ENCODE peak calls at places on chromosomes 4 and X, in five cellular contexts. K is transverse colon, R is IMR-90, I is heart left ventricle, U is right lobe of liver. G is an unnamed sample.

GRCh38 chr4:22237155-22237751 is 278.6 kb downstream of the ADGRA3 start:
- DNase-seq in K (peak), R (peak), I (no peak), U (peak), G (peak)

GRCh38 chr4:30757357-30757756 is 37.2 kb downstream of the PCDH7 start:
- DNase-seq in K (no peak), R (peak), I (no peak), U (no peak), G (no peak)

GRCh38 chr4:97153042-97153441 is 990.2 kb downstream of the STPG2 start:
- DNase-seq in K (no peak), R (no peak), I (no peak), U (no peak), G (no peak)

GRCh38 chr4:22897520-22898108 is 204.9 kb downstream of the GBA3 start:
- DNase-seq in K (peak), R (peak), I (no peak), U (no peak), G (peak)

GRCh38 chr4:73434311-73434710 is 1.7 kb upstream of the AFP start:
- DNase-seq in K (no peak), R (peak), I (no peak), U (no peak), G (no peak)

GRCh38 chr4:168585168-168586091 is 88.6 kb downstream of the PALLD start:
- DNase-seq in K (peak), R (peak), I (peak), U (peak), G (no peak)

GRCh38 chr4:40438384-40439026 is 103.4 kb downstream of the CHRNA9 start:
- DNase-seq in K (no peak), R (no peak), I (no peak), U (no peak), G (no peak)

GRCh38 chr4:142719854-142720541 is 126.1 kb downstream of the INPP4B start:
- DNase-seq in K (no peak), R (peak), I (no peak), U (no peak), G (peak)

GRCh38 chrX:97828454-97828853 is 944.7 kb downstream of the RPA4 start:
- DNase-seq in K (no peak), R (no peak), I (no peak), U (no peak), G (no peak)

GRCh38 chrX:46737462-46737861 is 21.5 kb downstream of the SLC9A7 start:
- DNase-seq in K (no peak), R (peak), I (no peak), U (no peak), G (no peak)

GRCh38 chr4:83112678-83113428 is 1.7 kb downstream of the PLAC8 start:
- DNase-seq in K (peak), R (peak), I (no peak), U (no peak), G (peak)

GRCh38 chrX:74251006-74251930 is 52.7 kb upstream of the ZCCHC13 start:
- DNase-seq in K (peak), R (peak), I (no peak), U (no peak), G (no peak)

GRCh38 chr4:149140841-149141240 is 674.8 kb downstream of the IQCM start:
- DNase-seq in K (no peak), R (peak), I (no peak), U (no peak), G (no peak)

GRCh38 chrX:73876897-73877296 is 313.9 kb downstream of the CHIC1 start:
- DNase-seq in K (no peak), R (no peak), I (no peak), U (no peak), G (no peak)

GRCh38 chr4:24080871-24081270 is 191.0 kb upstream of the PPARGC1A start:
- DNase-seq in K (no peak), R (no peak), I (no peak), U (no peak), G (no peak)

GRCh38 chr4:127781303-127782024 is 658 bp upstream of the HSPA4L start:
- DNase-seq in K (peak), R (peak), I (peak), U (peak), G (peak)

GRCh38 chr4:112967109-112967508 is 82.3 kb upstream of the ANK2 start:
- DNase-seq in K (no peak), R (no peak), I (no peak), U (no peak), G (no peak)

GRCh38 chrX:153055827-153056748 is at the start of gene PNMA3:
- DNase-seq in K (no peak), R (no peak), I (peak), U (no peak), G (no peak)

GRCh38 chr4:4762909-4763814 is 96.3 kb upstream of the MSX1 start:
- DNase-seq in K (no peak), R (peak), I (no peak), U (no peak), G (peak)

GRCh38 chrX:41449615-41450014 is 2.5 kb downstream of the NYX start:
- DNase-seq in K (no peak), R (peak), I (no peak), U (no peak), G (no peak)

GRCh38 chr4:24104173-24104572 is 214.3 kb upstream of the PPARGC1A start:
- DNase-seq in K (no peak), R (peak), I (no peak), U (peak), G (no peak)

GRCh38 chr4:141807501-141807900 is 171.1 kb downstream of the IL15 start:
- DNase-seq in K (no peak), R (peak), I (no peak), U (no peak), G (no peak)

GRCh38 chr4:186844059-186844681 is 120.5 kb upstream of the FAT1 start:
- DNase-seq in K (no peak), R (peak), I (no peak), U (no peak), G (no peak)

GRCh38 chrX:126551725-126552312 is 795 bp downstream of the DCAF12L1 start:
- DNase-seq in K (no peak), R (no peak), I (no peak), U (no peak), G (no peak)

GRCh38 chrX:40008841-40009461 is 88.8 kb downstream of the BCOR start:
- DNase-seq in K (peak), R (no peak), I (peak), U (peak), G (no peak)

GRCh38 chrX:153879741-153880439 is 6.1 kb downstream of the L1CAM start:
- DNase-seq in K (no peak), R (no peak), I (no peak), U (no peak), G (no peak)

GRCh38 chr4:102554482-102554881 is 53.3 kb downstream of the NFKB1 start:
- DNase-seq in K (peak), R (peak), I (peak), U (no peak), G (no peak)

GRCh38 chrX:153769865-153770605 is 6.0 kb downstream of the PLXNB3 start:
- DNase-seq in K (peak), R (no peak), I (peak), U (no peak), G (no peak)

GRCh38 chr4:866761-867390 is 40.9 kb upstream of the CPLX1 start:
- DNase-seq in K (no peak), R (no peak), I (no peak), U (no peak), G (peak)

GRCh38 chrX:10190367-10190766 is 33.6 kb downstream of the CLCN4 start:
- DNase-seq in K (peak), R (peak), I (no peak), U (no peak), G (no peak)

GRCh38 chr4:130197946-130198345 is 1102.0 kb downstream of the C4orf33 start:
- DNase-seq in K (no peak), R (no peak), I (no peak), U (no peak), G (no peak)

GRCh38 chr4:13766722-13767495 is 139.4 kb upstream of the BOD1L1 start:
- DNase-seq in K (no peak), R (no peak), I (no peak), U (no peak), G (no peak)

GRCh38 chrX:136064661-136065043 is 79.4 kb downstream of the SLC9A6 start:
- DNase-seq in K (no peak), R (peak), I (no peak), U (no peak), G (no peak)

GRCh38 chr4:37324526-37324925 is 80.0 kb downstream of the NWD2 start:
- DNase-seq in K (no peak), R (no peak), I (no peak), U (no peak), G (no peak)

GRCh38 chr4:172786039-172786792 is 382.4 kb upstream of the GALNT7 start:
- DNase-seq in K (no peak), R (peak), I (no peak), U (no peak), G (no peak)

GRCh38 chr4:150127757-150128156 is 49.5 kb downstream of the DCLK2 start:
- DNase-seq in K (no peak), R (peak), I (no peak), U (no peak), G (no peak)

GRCh38 chrX:41481264-41482109 is 34.3 kb downstream of the NYX start:
- DNase-seq in K (no peak), R (no peak), I (no peak), U (no peak), G (peak)

GRCh38 chrX:152637649-152638442 is at the start of gene GABRQ:
- DNase-seq in K (peak), R (no peak), I (no peak), U (peak), G (no peak)

GRCh38 chrX:155966876-155967275 is 30.6 kb upstream of the IL9R start:
- DNase-seq in K (peak), R (no peak), I (no peak), U (no peak), G (no peak)

GRCh38 chr4:27916432-27917184 is 1056.0 kb downstream of the STIM2 start:
- DNase-seq in K (no peak), R (no peak), I (peak), U (no peak), G (no peak)
- TF ChIP-seq POLR2A in K (no peak), R (no peak), I (no peak), U (no peak), G (no peak)

DNA sequence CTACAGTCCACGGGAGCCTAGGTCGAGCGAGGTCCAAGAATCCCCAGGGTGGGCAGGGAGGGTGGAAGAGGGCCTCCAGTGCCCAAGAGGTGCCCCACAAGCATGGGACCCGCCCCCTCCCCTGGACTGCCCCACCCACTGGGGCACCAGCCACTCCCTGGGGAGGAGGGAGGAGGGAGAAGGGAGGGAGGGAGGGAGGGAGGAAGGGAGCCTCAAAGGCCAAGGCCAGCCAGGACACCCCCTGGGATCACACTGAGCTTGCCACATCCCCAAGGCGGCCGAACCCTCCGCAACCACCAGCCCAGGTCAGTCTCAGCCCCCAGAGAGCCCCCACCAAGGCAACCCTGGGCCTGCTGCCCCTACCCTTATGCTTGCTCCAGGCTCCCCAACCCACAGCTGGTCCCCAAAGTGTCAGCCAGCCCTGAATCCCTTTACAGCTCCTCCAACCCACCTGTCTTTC is at the start of gene GATA1:
- DNase-seq in K (no peak), R (no peak), I (no peak), U (no peak), G (no peak)
- TF ChIP-seq POLR2A in K (no peak), R (no peak), I (no peak), U (no peak), G (no peak)

GRCh38 chr4:55397521-55398321 is 2.0 kb downstream of the TMEM165 start:
- DNase-seq in K (no peak), R (peak), I (no peak), U (no peak), G (no peak)
- TF ChIP-seq POLR2A in K (peak), R (peak), I (no peak), U (no peak), G (no peak)

GRCh38 chr4:71130827-71131603 is 137.6 kb downstream of the DCK start:
- DNase-seq in K (no peak), R (peak), I (no peak), U (no peak), G (no peak)
- TF ChIP-seq POLR2A in K (no peak), R (no peak), I (no peak), U (no peak), G (no peak)

GRCh38 chr4:6894528-6895498 is 14.8 kb upstream of the TBC1D14 start:
- DNase-seq in K (peak), R (no peak), I (no peak), U (no peak), G (no peak)

GRCh38 chr4:6892909-6893202 is 16.8 kb upstream of the TBC1D14 start:
- DNase-seq in K (no peak), R (no peak), I (no peak), U (no peak), G (no peak)

GRCh38 chr4:6892190-6892908 is 17.3 kb upstream of the TBC1D14 start:
- DNase-seq in K (peak), R (peak), I (peak), U (peak), G (no peak)

GRCh38 chr4:6894086-6894478 is 15.5 kb upstream of the TBC1D14 start:
- DNase-seq in K (peak), R (no peak), I (no peak), U (no peak), G (no peak)

GRCh38 chr4:6893449-6894085 is 16.1 kb upstream of the TBC1D14 start:
- DNase-seq in K (peak), R (peak), I (no peak), U (peak), G (no peak)
- TF ChIP-seq POLR2A in K (no peak), R (no peak), I (no peak), U (peak), G (no peak)

DNA sequence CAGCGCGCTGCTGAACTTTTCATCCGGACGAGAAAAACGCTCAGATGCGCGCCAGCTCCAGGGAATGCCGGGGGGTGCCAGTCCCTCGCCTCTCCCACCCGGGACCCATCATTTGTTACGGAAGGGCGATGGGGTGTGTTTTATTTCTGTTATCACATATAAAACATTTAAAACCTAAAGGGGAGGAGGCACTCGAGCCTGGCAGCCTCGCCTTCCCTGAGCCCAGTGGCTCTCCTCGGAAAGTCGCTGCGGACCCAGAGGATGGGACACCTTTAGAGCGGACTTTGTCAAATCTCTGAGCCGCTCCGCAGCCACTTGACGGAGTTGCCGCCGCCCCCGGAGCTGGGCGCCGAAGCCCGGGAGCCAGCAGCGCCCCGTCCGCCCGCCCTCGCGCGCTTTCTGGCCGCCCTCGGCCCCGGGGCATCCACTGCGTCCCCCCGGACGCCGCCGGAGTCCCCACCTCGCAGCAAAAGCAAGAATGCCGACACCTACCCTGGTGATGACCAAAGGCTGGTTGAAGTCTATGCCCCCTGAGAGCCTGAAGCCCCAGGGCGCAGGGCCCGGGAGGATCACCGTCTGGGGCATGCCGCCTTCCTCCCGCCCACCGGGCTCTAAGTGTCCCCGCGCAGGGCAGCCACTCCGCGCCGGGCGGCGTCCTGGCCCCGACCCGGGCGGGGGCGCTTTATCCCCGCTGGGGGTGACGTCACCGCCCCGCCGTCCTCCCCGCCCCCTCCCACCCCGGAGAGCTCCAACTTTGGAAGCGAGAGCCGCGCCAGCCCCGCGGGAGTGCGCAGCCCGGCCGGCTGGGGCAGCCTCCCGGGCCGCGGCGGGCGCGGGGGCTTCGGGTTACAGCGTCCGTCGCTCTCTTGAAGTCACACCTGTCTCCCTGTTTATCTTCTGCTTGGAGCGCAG is at the start of gene PDLIM3:
- DNase-seq in K (peak), R (peak), I (peak), U (peak), G (peak)
- TF ChIP-seq POLR2A in K (peak), R (peak), I (peak), U (peak), G (peak)

GRCh38 chr4:78781086-78781630 is 5.0 kb downstream of the BMP2K start:
- DNase-seq in K (no peak), R (no peak), I (no peak), U (no peak), G (no peak)

GRCh38 chr4:78778530-78778929 is 2.4 kb downstream of the BMP2K start:
- DNase-seq in K (no peak), R (no peak), I (no peak), U (no peak), G (no peak)

GRCh38 chr4:78781925-78782324 is 5.8 kb downstream of the BMP2K start:
- DNase-seq in K (no peak), R (no peak), I (no peak), U (no peak), G (no peak)

GRCh38 chr4:78779280-78779679 is 3.1 kb downstream of the BMP2K start:
- DNase-seq in K (no peak), R (peak), I (no peak), U (no peak), G (no peak)

DNA sequence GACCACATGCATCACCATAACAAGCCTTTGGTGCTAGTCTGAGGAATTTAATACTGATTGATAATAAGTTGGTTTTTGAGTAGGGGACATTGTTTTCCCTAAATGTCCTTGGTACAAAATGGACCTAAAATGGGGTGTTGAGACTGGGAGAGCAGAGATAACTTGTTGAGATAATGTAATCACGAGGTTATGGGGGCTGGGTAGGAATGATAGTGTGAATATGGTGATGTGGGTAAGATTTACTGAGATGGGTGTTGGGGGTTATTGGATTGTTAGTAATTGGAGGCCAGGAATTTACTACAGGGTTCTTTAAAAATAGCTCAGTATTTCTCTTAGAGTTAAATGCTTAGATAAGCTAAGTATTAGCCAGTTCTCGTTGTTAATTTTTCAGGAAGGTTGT is 3.9 kb downstream of the BMP2K start:
- DNase-seq in K (no peak), R (no peak), I (no peak), U (no peak), G (no peak)
- TF ChIP-seq POLR2A in K (no peak), R (no peak), I (no peak), U (no peak), G (no peak)

DNA sequence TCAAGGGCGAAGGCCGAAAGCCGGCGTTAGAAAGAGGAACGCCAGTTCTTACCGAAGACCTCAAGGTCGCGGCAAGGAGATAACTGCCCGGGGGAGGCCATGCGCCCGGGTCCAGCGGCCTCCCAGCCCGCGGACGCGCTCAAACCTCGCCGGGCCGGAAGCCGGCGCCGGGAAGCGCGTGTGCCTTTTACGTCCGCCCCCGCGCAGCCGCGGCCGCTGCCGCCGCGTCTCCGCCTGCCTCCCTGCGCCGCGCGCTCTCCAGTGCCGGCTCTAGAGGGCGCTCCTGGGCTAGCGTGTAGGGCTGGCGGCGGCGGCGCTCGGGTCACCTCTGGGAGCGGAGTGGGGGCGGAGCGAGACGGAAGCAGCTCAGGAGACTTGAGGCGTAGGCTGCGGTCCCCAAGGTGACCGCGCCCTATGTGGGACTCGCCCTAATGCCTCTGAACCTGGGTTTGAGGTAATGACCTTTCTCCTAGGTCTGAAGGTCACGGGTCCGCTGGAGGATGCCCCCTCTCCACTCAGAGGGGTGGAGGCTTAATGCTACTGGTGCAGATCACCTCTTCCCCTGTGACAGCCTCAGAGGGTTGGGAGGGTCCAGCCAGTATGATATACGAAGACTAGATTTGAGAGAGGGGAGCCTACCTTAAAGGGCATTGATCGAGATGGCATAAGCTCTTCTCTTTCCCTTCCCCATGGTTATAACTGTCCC is 839 bp downstream of the SLC25A5 start:
- DNase-seq in K (peak), R (peak), I (peak), U (peak), G (peak)
- TF ChIP-seq POLR2A in K (no peak), R (peak), I (no peak), U (no peak), G (peak)

DNA sequence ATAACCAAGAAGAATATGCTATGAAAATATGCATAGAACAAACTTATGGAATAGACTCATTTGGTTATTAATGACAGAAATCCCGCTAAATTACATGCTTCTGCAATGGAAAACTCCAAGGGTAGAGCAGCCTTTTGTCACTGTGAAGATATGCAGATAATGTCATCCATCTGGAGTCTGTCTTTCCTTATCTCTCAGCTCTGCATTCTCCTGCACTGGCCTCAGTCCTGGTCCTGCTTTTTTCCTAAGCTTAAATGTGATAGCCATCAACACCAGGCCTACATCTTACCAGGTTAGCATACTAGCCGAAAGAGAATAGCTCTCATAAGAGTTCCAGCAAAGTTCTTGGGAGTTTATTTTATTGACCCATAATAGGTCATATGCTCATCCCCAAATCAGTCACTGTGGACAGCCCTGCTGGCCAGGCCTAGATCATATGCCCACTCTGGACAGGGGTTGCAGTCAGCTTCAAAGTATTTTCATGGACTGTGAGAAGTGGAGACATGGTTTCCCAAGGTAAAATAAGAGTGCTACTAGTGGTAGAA is 86.5 kb upstream of the LEF1 start:
- DNase-seq in K (no peak), R (no peak), I (no peak), U (no peak), G (no peak)
- TF ChIP-seq POLR2A in K (no peak), R (no peak), I (no peak), U (no peak), G (no peak)